ENCODE peak calls at places on chromosome 18, in nine cellular contexts. V is heart left ventricle, M is right atrium auricular region, A is psoas muscle, R is fibroblast of lung, N is body of pancreas, G is left ventricle myocardium inferior, L is gastrocnemius medialis, O is esophagus muscularis mucosa. S is an unnamed sample.

GRCh38 chr18:22504665-22505064 is 87.0 kb upstream of the CTAGE1 start:
- DNase-seq in O (no peak), R (peak; percentile 47), M (no peak), L (no peak), N (no peak), G (no peak), A (no peak), V (no peak), S (no peak)

GRCh38 chr18:62928316-62928715 is 213.0 kb downstream of the PHLPP1 start:
- DNase-seq in M (no peak), A (no peak), R (peak; percentile 7), G (no peak), L (no peak), O (no peak), V (no peak), N (no peak), S (no peak)

GRCh38 chr18:48815581-48816324 is 135.0 kb downstream of the SMAD7 start:
- DNase-seq in G (no peak), M (peak; percentile 58), A (no peak), L (no peak), R (peak; percentile 63), O (no peak), V (peak; percentile 22), N (no peak), S (peak; percentile 77)

GRCh38 chr18:43882358-43882757 is 605.1 kb upstream of the SYT4 start:
- DNase-seq in L (no peak), V (no peak), R (no peak), O (no peak), A (peak; percentile 20), G (peak; percentile 24), N (no peak), M (no peak), S (no peak)

GRCh38 chr18:31176531-31176930 is 13.9 kb upstream of the DSC1 start:
- DNase-seq in A (no peak), M (no peak), N (no peak), R (peak; percentile 66), V (no peak), L (no peak), O (no peak), G (no peak), S (no peak)

GRCh38 chr18:36905560-36905959 is 76.6 kb downstream of the KIAA1328 start:
- DNase-seq in V (no peak), O (no peak), N (no peak), A (no peak), R (no peak), M (no peak), G (no peak), L (no peak), S (no peak)

GRCh38 chr18:36420826-36421225 is 123.3 kb downstream of the FHOD3 start:
- DNase-seq in M (no peak), G (no peak), V (no peak), R (peak; percentile 69), N (no peak), A (no peak), L (no peak), O (no peak), S (no peak)

GRCh38 chr18:48949606-48950535 is 894 bp downstream of the SMAD7 start:
- DNase-seq in A (no peak), M (no peak), G (no peak), N (peak; percentile 47), V (no peak), R (no peak), O (no peak), L (no peak), S (peak; percentile 74)

GRCh38 chr18:48589797-48590519 is 51.1 kb downstream of the CTIF start:
- DNase-seq in V (peak; percentile 91), O (no peak), R (no peak), N (peak; percentile 21), A (peak; percentile 71), G (peak; percentile 77), M (no peak), L (no peak), S (no peak)

GRCh38 chr18:31438402-31438801 is 9.1 kb upstream of the DSG3 start:
- DNase-seq in A (no peak), O (no peak), V (no peak), L (no peak), R (no peak), M (no peak), N (no peak), G (no peak), S (no peak)

DNA sequence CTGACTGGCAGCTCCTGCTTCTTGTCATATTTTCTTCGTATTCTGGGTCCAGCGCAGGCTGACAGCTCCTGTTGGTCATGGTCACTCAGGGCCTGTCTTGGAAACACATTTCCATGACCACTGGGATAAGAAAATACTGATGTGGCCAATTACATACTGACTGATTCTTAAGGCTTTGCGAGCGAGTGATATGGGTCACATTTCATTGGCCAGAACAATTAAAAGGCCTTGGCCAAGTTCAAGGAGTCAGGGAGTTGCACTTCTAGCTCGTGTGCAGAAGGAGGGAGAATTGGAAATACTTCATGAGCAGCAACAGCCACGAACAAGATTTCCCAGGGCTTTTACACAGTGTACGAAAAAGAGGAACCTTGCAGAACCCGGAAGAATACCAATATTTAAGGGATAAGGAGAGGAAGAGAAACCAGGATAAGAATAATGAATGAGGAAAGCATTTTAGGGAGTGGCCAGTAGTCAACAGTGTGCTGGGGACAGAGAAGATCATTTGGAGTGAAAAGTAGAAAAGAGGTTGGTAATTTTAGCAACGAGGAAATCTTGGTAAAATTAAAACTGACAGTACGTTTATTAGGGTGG is 149.5 kb downstream of the ATP9B start:
- DNase-seq in N (no peak), M (no peak), R (no peak), V (no peak), G (no peak), L (no peak), O (no peak), A (no peak), S (no peak)
- H3K4me3 ChIP-seq in N (no peak overlapping the region), M (no peak overlapping the region), R (no peak overlapping the region), V (no peak overlapping the region), G (no peak overlapping the region), L (peak overlapping the region; percentile 47), O (no peak overlapping the region), A (peak overlapping the region; percentile 61), S (no peak overlapping the region)

DNA sequence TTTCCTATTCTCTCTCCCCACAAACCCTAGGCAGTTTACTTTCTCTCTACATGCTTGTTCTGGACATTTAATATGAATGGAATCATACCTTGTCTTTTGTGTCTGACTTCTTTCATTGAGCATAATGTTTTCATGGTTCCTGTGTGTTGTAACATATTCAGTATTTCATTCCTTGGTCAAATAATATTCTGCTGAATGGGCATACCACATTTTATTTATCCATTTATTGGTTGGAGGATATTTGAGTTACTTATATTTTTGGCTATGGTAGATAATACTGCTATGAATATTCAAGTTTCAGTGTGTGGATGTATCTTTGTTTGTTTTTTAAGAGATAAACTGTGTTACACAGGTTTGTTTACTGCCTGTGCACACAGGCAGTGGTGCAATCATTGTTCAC is 9.0 kb downstream of the TWSG1 start:
- DNase-seq in M (no peak), O (no peak), A (no peak), R (no peak), V (no peak), G (no peak), L (no peak), N (no peak), S (no peak)
- H3K27ac ChIP-seq in M (no peak overlapping the region), O (no peak overlapping the region), A (no peak overlapping the region), R (no peak overlapping the region), V (no peak overlapping the region), G (no peak overlapping the region), L (no peak overlapping the region), N (no peak overlapping the region), S (no peak overlapping the region)

GRCh38 chr18:75238100-75238499 is 27.5 kb downstream of the TSHZ1 start:
- DNase-seq in V (no peak), A (no peak), G (no peak), O (no peak), M (no peak), L (no peak), N (no peak), R (no peak), S (no peak)

GRCh38 chr18:75241705-75242104 is 31.1 kb downstream of the TSHZ1 start:
- DNase-seq in R (no peak), O (no peak), V (no peak), L (no peak), M (no peak), G (no peak), A (no peak), N (no peak), S (no peak)

GRCh38 chr18:75238786-75239185 is 28.2 kb downstream of the TSHZ1 start:
- DNase-seq in M (no peak), R (no peak), V (no peak), L (no peak), O (no peak), N (no peak), G (no peak), A (no peak), S (no peak)

GRCh38 chr18:75244336-75244735 is 33.7 kb downstream of the TSHZ1 start:
- DNase-seq in M (no peak), G (no peak), O (no peak), R (no peak), V (no peak), L (no peak), N (no peak), A (no peak), S (no peak)

DNA sequence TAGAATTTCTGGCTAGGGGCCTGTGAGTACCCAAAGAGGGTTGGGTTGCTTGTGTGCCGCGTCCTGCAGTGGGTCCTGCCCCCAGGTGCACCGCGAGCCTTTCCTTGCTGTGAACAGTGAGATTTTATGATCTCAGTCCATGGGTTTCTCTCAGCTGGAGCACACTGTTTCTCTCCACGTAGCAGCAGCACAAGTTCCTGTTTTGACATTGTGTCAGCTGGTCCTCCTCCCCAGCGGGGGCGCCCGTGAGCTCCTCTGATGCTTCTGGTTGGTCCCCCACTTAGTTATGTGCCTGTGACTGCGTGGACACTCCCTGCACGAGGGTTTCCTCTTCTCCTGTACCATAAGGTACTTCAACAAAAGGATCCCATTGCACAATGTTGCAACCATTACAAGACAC is 29.8 kb downstream of the TSHZ1 start:
- DNase-seq in G (no peak), L (no peak), A (no peak), N (no peak), V (no peak), M (no peak), R (no peak), O (no peak), S (no peak)
- TF ChIP-seq CTCF in G (no peak), L (no peak), A (no peak), N (no peak), V (no peak), M (no peak), R (no peak), O (no peak), S (no peak)

DNA sequence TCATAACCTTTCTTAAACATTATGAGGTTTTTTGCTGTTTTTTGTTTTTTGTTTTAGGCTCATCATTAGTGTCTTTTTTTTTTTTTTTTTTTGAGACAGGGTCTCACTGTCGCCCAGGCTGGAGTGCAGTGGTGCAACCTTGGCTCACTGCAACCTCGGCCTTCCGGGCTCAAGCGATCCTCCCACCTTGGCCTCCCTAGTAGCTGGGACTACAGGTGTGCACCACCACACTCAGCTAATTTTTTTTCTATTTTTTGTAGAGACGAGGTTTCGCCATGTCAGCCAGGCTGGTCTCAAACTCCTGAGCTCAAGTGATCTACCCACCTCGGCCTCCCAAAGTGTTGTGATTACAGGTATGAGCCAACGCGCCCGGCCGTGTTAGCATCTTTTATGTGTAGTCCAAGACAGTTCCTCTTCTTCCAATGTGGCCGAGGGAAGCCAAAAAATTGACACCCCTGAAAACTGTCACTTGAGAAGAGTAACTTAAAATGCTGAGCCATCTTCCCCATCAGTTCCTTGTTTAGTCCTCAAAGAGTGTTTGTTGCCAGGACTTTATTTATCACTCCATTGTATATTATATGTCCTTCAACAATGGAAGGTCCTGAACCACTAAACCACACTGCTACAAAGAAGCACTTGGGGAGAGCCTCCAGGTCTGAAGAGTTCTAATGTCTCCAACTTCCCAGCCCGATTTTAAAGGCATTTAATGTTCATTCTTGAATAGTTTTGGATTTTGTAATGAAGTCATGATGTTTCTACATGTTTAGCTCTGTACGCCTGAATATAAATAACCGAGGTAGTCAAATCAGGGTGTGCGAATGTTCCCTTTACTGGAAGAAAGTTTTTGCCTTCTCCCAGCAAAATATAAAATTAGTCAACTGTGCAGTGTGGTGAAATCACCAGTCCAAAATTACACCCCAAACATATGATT is 26.4 kb downstream of the ZNF516 start:
- DNase-seq in M (peak; percentile 56), A (no peak), V (no peak), N (no peak), R (peak; percentile 25), O (no peak), G (no peak), L (no peak), S (no peak)
- H3K4me3 ChIP-seq in M (no peak overlapping the region), A (no peak overlapping the region), V (no peak overlapping the region), N (no peak overlapping the region), R (no peak overlapping the region), O (no peak overlapping the region), G (peak overlapping the region; percentile 34), L (no peak overlapping the region), S (no peak overlapping the region)

S was measured in coronary artery.